ENCODE peak calls at places on chromosomes 3 and 15, in eight cellular contexts. One of them, this sample, is unnamed.

GRCh38 chr15:95132774-95133173 is 901.4 kb downstream of the MCTP2 start:
- DNase-seq in activated CD4-positive, alpha-beta T cell treated with anti-CD3 and anti-CD28 coated beads for 36 hours: no peak
- DNase-seq in fibroblast of pulmonary artery: peak; percentile 53
- DNase-seq in EL: peak; percentile 92
- DNase-seq in MCF 10A: peak; percentile 12
- DNase-seq in stimulated activated CD4-positive, alpha-beta T cell treated with anti-CD3 and anti-CD28 coated beads, TNF-alpha, amount 100 ng/mL, for 1 hour: no peak
- DNase-seq in amygdala: no peak
- DNase-seq in GM13976: no peak
- DNase-seq in this sample: peak; percentile 86

GRCh38 chr15:75517233-75517632 is 61.9 kb downstream of the PTPN9 start:
- DNase-seq in activated CD4-positive, alpha-beta T cell treated with anti-CD3 and anti-CD28 coated beads for 36 hours: no peak
- DNase-seq in fibroblast of pulmonary artery: no peak
- DNase-seq in EL: no peak
- DNase-seq in MCF 10A: no peak
- DNase-seq in stimulated activated CD4-positive, alpha-beta T cell treated with anti-CD3 and anti-CD28 coated beads, TNF-alpha, amount 100 ng/mL, for 1 hour: no peak
- DNase-seq in amygdala: no peak
- DNase-seq in GM13976: no peak
- DNase-seq in this sample: no peak

GRCh38 chr3:182683335-182684257 is 109.7 kb upstream of the ATP11B start:
- DNase-seq in activated CD4-positive, alpha-beta T cell treated with anti-CD3 and anti-CD28 coated beads for 36 hours: peak; percentile 72
- DNase-seq in fibroblast of pulmonary artery: peak; percentile 82
- DNase-seq in EL: peak; percentile 69
- DNase-seq in MCF 10A: peak; percentile 78
- DNase-seq in stimulated activated CD4-positive, alpha-beta T cell treated with anti-CD3 and anti-CD28 coated beads, TNF-alpha, amount 100 ng/mL, for 1 hour: peak; percentile 22
- DNase-seq in amygdala: peak; percentile 12
- DNase-seq in GM13976: peak; percentile 73
- DNase-seq in this sample: peak; percentile 45

GRCh38 chr3:150830094-150830681 is 67.2 kb upstream of the SIAH2 start:
- DNase-seq in activated CD4-positive, alpha-beta T cell treated with anti-CD3 and anti-CD28 coated beads for 36 hours: peak; percentile 33
- DNase-seq in fibroblast of pulmonary artery: no peak
- DNase-seq in EL: no peak
- DNase-seq in MCF 10A: peak; percentile 5
- DNase-seq in stimulated activated CD4-positive, alpha-beta T cell treated with anti-CD3 and anti-CD28 coated beads, TNF-alpha, amount 100 ng/mL, for 1 hour: no peak
- DNase-seq in amygdala: no peak
- DNase-seq in GM13976: no peak
- DNase-seq in this sample: no peak

GRCh38 chr3:188720636-188721035 is 451.1 kb upstream of the TPRG1 start:
- DNase-seq in activated CD4-positive, alpha-beta T cell treated with anti-CD3 and anti-CD28 coated beads for 36 hours: no peak
- DNase-seq in fibroblast of pulmonary artery: peak; percentile 27
- DNase-seq in EL: peak; percentile 47
- DNase-seq in MCF 10A: peak; percentile 28
- DNase-seq in stimulated activated CD4-positive, alpha-beta T cell treated with anti-CD3 and anti-CD28 coated beads, TNF-alpha, amount 100 ng/mL, for 1 hour: no peak
- DNase-seq in amygdala: no peak
- DNase-seq in GM13976: no peak
- DNase-seq in this sample: no peak

GRCh38 chr3:127042634-127043033 is 59.7 kb downstream of the PLXNA1 start:
- DNase-seq in activated CD4-positive, alpha-beta T cell treated with anti-CD3 and anti-CD28 coated beads for 36 hours: no peak
- DNase-seq in fibroblast of pulmonary artery: no peak
- DNase-seq in EL: no peak
- DNase-seq in MCF 10A: no peak
- DNase-seq in stimulated activated CD4-positive, alpha-beta T cell treated with anti-CD3 and anti-CD28 coated beads, TNF-alpha, amount 100 ng/mL, for 1 hour: no peak
- DNase-seq in amygdala: no peak
- DNase-seq in GM13976: no peak
- DNase-seq in this sample: no peak

GRCh38 chr3:190673157-190673556 is 159.3 kb downstream of the IL1RAP start:
- DNase-seq in activated CD4-positive, alpha-beta T cell treated with anti-CD3 and anti-CD28 coated beads for 36 hours: no peak
- DNase-seq in fibroblast of pulmonary artery: peak; percentile 31
- DNase-seq in EL: peak; percentile 41
- DNase-seq in MCF 10A: no peak
- DNase-seq in stimulated activated CD4-positive, alpha-beta T cell treated with anti-CD3 and anti-CD28 coated beads, TNF-alpha, amount 100 ng/mL, for 1 hour: no peak
- DNase-seq in amygdala: no peak
- DNase-seq in GM13976: no peak
- DNase-seq in this sample: no peak

GRCh38 chr15:60121845-60122244 is 117.7 kb downstream of the FOXB1 start:
- DNase-seq in activated CD4-positive, alpha-beta T cell treated with anti-CD3 and anti-CD28 coated beads for 36 hours: peak; percentile 67
- DNase-seq in fibroblast of pulmonary artery: no peak
- DNase-seq in EL: no peak
- DNase-seq in MCF 10A: no peak
- DNase-seq in stimulated activated CD4-positive, alpha-beta T cell treated with anti-CD3 and anti-CD28 coated beads, TNF-alpha, amount 100 ng/mL, for 1 hour: no peak
- DNase-seq in amygdala: no peak
- DNase-seq in GM13976: no peak
- DNase-seq in this sample: no peak

GRCh38 chr3:188697127-188697526 is 474.6 kb upstream of the TPRG1 start:
- DNase-seq in activated CD4-positive, alpha-beta T cell treated with anti-CD3 and anti-CD28 coated beads for 36 hours: peak; percentile 54
- DNase-seq in fibroblast of pulmonary artery: no peak
- DNase-seq in EL: no peak
- DNase-seq in MCF 10A: no peak
- DNase-seq in stimulated activated CD4-positive, alpha-beta T cell treated with anti-CD3 and anti-CD28 coated beads, TNF-alpha, amount 100 ng/mL, for 1 hour: no peak
- DNase-seq in amygdala: no peak
- DNase-seq in GM13976: no peak
- DNase-seq in this sample: no peak

GRCh38 chr3:191296041-191296541 is 33.1 kb upstream of the CCDC50 start:
- DNase-seq in activated CD4-positive, alpha-beta T cell treated with anti-CD3 and anti-CD28 coated beads for 36 hours: no peak
- DNase-seq in fibroblast of pulmonary artery: no peak
- DNase-seq in EL: no peak
- DNase-seq in MCF 10A: no peak
- DNase-seq in stimulated activated CD4-positive, alpha-beta T cell treated with anti-CD3 and anti-CD28 coated beads, TNF-alpha, amount 100 ng/mL, for 1 hour: no peak
- DNase-seq in amygdala: no peak
- DNase-seq in GM13976: peak; percentile 47
- DNase-seq in this sample: no peak

GRCh38 chr15:96381463-96381862 is 51.0 kb downstream of the NR2F2 start:
- DNase-seq in activated CD4-positive, alpha-beta T cell treated with anti-CD3 and anti-CD28 coated beads for 36 hours: no peak
- DNase-seq in fibroblast of pulmonary artery: no peak
- DNase-seq in EL: no peak
- DNase-seq in MCF 10A: no peak
- DNase-seq in stimulated activated CD4-positive, alpha-beta T cell treated with anti-CD3 and anti-CD28 coated beads, TNF-alpha, amount 100 ng/mL, for 1 hour: no peak
- DNase-seq in amygdala: no peak
- DNase-seq in GM13976: no peak
- DNase-seq in this sample: no peak

GRCh38 chr3:4532535-4533112 is 39.5 kb downstream of the ITPR1 start:
- DNase-seq in activated CD4-positive, alpha-beta T cell treated with anti-CD3 and anti-CD28 coated beads for 36 hours: no peak
- DNase-seq in fibroblast of pulmonary artery: no peak
- DNase-seq in EL: no peak
- DNase-seq in MCF 10A: no peak
- DNase-seq in stimulated activated CD4-positive, alpha-beta T cell treated with anti-CD3 and anti-CD28 coated beads, TNF-alpha, amount 100 ng/mL, for 1 hour: no peak
- DNase-seq in amygdala: no peak
- DNase-seq in GM13976: no peak
- DNase-seq in this sample: no peak

GRCh38 chr3:112374334-112374734 is 41.4 kb downstream of the CD200 start:
- DNase-seq in activated CD4-positive, alpha-beta T cell treated with anti-CD3 and anti-CD28 coated beads for 36 hours: no peak
- DNase-seq in fibroblast of pulmonary artery: peak; percentile 68
- DNase-seq in EL: no peak
- DNase-seq in MCF 10A: no peak
- DNase-seq in stimulated activated CD4-positive, alpha-beta T cell treated with anti-CD3 and anti-CD28 coated beads, TNF-alpha, amount 100 ng/mL, for 1 hour: no peak
- DNase-seq in amygdala: no peak
- DNase-seq in GM13976: no peak
- DNase-seq in this sample: peak; percentile 26

GRCh38 chr15:43249236-43249635 is 17.5 kb downstream of the TGM5 start:
- DNase-seq in activated CD4-positive, alpha-beta T cell treated with anti-CD3 and anti-CD28 coated beads for 36 hours: no peak
- DNase-seq in fibroblast of pulmonary artery: no peak
- DNase-seq in EL: no peak
- DNase-seq in MCF 10A: no peak
- DNase-seq in stimulated activated CD4-positive, alpha-beta T cell treated with anti-CD3 and anti-CD28 coated beads, TNF-alpha, amount 100 ng/mL, for 1 hour: no peak
- DNase-seq in amygdala: no peak
- DNase-seq in GM13976: no peak
- DNase-seq in this sample: no peak

GRCh38 chr3:129228891-129229585 is 20.4 kb upstream of the COPG1 start:
- DNase-seq in activated CD4-positive, alpha-beta T cell treated with anti-CD3 and anti-CD28 coated beads for 36 hours: no peak
- DNase-seq in fibroblast of pulmonary artery: peak; percentile 81
- DNase-seq in EL: peak; percentile 87
- DNase-seq in MCF 10A: peak; percentile 62
- DNase-seq in stimulated activated CD4-positive, alpha-beta T cell treated with anti-CD3 and anti-CD28 coated beads, TNF-alpha, amount 100 ng/mL, for 1 hour: no peak
- DNase-seq in amygdala: no peak
- DNase-seq in GM13976: no peak
- DNase-seq in this sample: peak; percentile 80

GRCh38 chr3:156685198-156685597 is 10.8 kb downstream of the TIPARP start:
- DNase-seq in activated CD4-positive, alpha-beta T cell treated with anti-CD3 and anti-CD28 coated beads for 36 hours: no peak
- DNase-seq in fibroblast of pulmonary artery: peak; percentile 49
- DNase-seq in EL: no peak
- DNase-seq in MCF 10A: peak; percentile 42
- DNase-seq in stimulated activated CD4-positive, alpha-beta T cell treated with anti-CD3 and anti-CD28 coated beads, TNF-alpha, amount 100 ng/mL, for 1 hour: no peak
- DNase-seq in amygdala: no peak
- DNase-seq in GM13976: no peak
- DNase-seq in this sample: no peak

GRCh38 chr15:55402707-55403106 is 5.5 kb downstream of the CCPG1 start:
- DNase-seq in activated CD4-positive, alpha-beta T cell treated with anti-CD3 and anti-CD28 coated beads for 36 hours: no peak
- DNase-seq in fibroblast of pulmonary artery: peak; percentile 21
- DNase-seq in EL: no peak
- DNase-seq in MCF 10A: no peak
- DNase-seq in stimulated activated CD4-positive, alpha-beta T cell treated with anti-CD3 and anti-CD28 coated beads, TNF-alpha, amount 100 ng/mL, for 1 hour: no peak
- DNase-seq in amygdala: no peak
- DNase-seq in GM13976: no peak
- DNase-seq in this sample: no peak

GRCh38 chr15:88243895-88244787 is 12.4 kb downstream of the NTRK3 start:
- DNase-seq in activated CD4-positive, alpha-beta T cell treated with anti-CD3 and anti-CD28 coated beads for 36 hours: peak; percentile 55
- DNase-seq in fibroblast of pulmonary artery: peak; percentile 61
- DNase-seq in EL: peak; percentile 50
- DNase-seq in MCF 10A: peak; percentile 37
- DNase-seq in stimulated activated CD4-positive, alpha-beta T cell treated with anti-CD3 and anti-CD28 coated beads, TNF-alpha, amount 100 ng/mL, for 1 hour: no peak
- DNase-seq in amygdala: no peak
- DNase-seq in GM13976: peak; percentile 55
- DNase-seq in this sample: peak; percentile 26

GRCh38 chr3:4302747-4303146 is 422 bp upstream of the SETMAR start:
- DNase-seq in activated CD4-positive, alpha-beta T cell treated with anti-CD3 and anti-CD28 coated beads for 36 hours: peak; percentile 13
- DNase-seq in fibroblast of pulmonary artery: no peak
- DNase-seq in EL: no peak
- DNase-seq in MCF 10A: no peak
- DNase-seq in stimulated activated CD4-positive, alpha-beta T cell treated with anti-CD3 and anti-CD28 coated beads, TNF-alpha, amount 100 ng/mL, for 1 hour: no peak
- DNase-seq in amygdala: no peak
- DNase-seq in GM13976: peak; percentile 6
- DNase-seq in this sample: no peak

GRCh38 chr3:166367947-166368533 is 530.8 kb upstream of the BCHE start:
- DNase-seq in activated CD4-positive, alpha-beta T cell treated with anti-CD3 and anti-CD28 coated beads for 36 hours: no peak
- DNase-seq in fibroblast of pulmonary artery: no peak
- DNase-seq in EL: no peak
- DNase-seq in MCF 10A: peak; percentile 25
- DNase-seq in stimulated activated CD4-positive, alpha-beta T cell treated with anti-CD3 and anti-CD28 coated beads, TNF-alpha, amount 100 ng/mL, for 1 hour: no peak
- DNase-seq in amygdala: no peak
- DNase-seq in GM13976: no peak
- DNase-seq in this sample: no peak

GRCh38 chr3:189222927-189223706 is 51.3 kb downstream of the TPRG1 start:
- DNase-seq in activated CD4-positive, alpha-beta T cell treated with anti-CD3 and anti-CD28 coated beads for 36 hours: no peak
- DNase-seq in fibroblast of pulmonary artery: no peak
- DNase-seq in EL: no peak
- DNase-seq in MCF 10A: no peak
- DNase-seq in stimulated activated CD4-positive, alpha-beta T cell treated with anti-CD3 and anti-CD28 coated beads, TNF-alpha, amount 100 ng/mL, for 1 hour: no peak
- DNase-seq in amygdala: no peak
- DNase-seq in GM13976: no peak
- DNase-seq in this sample: no peak

GRCh38 chr3:114756506-114757279 is 390.4 kb downstream of the ZBTB20 start:
- DNase-seq in activated CD4-positive, alpha-beta T cell treated with anti-CD3 and anti-CD28 coated beads for 36 hours: no peak
- DNase-seq in fibroblast of pulmonary artery: peak; percentile 43
- DNase-seq in EL: peak; percentile 48
- DNase-seq in MCF 10A: no peak
- DNase-seq in stimulated activated CD4-positive, alpha-beta T cell treated with anti-CD3 and anti-CD28 coated beads, TNF-alpha, amount 100 ng/mL, for 1 hour: no peak
- DNase-seq in amygdala: no peak
- DNase-seq in GM13976: peak; percentile 16
- DNase-seq in this sample: no peak